ENCODE peak calls at places on chromosomes 3 and 15, in ten cellular contexts. Y, A, R, C, J, M, L, U, V and W are unnamed samples.

GRCh38 chr3:101381809-101382208 is 61.4 kb upstream of the IMPG2 start:
- DNase-seq in V (no peak), R (no peak), C (no peak), L (peak), U (peak), Y (no peak), M (no peak), A (no peak), J (no peak), W (no peak)

GRCh38 chr3:146466596-146466995 is 2.8 kb downstream of the PLSCR2 start:
- DNase-seq in U (no peak), A (no peak), V (no peak), M (no peak), C (no peak), J (no peak), Y (no peak), L (no peak), R (no peak), W (no peak)

GRCh38 chr15:66679043-66679656 is 22.9 kb upstream of the SMAD6 start:
- DNase-seq in J (no peak), L (no peak), A (no peak), U (no peak), C (no peak), M (no peak), Y (no peak), R (no peak), V (no peak), W (no peak)

GRCh38 chr3:187798126-187798525 is 52.9 kb upstream of the BCL6 start:
- DNase-seq in L (no peak), R (no peak), M (no peak), C (no peak), Y (no peak), V (no peak), U (no peak), A (no peak), J (no peak), W (no peak)

GRCh38 chr3:149383703-149384102 is 6.3 kb upstream of the TM4SF1 start:
- DNase-seq in L (no peak), V (no peak), A (no peak), U (no peak), C (no peak), R (no peak), Y (no peak), M (no peak), J (no peak), W (no peak)

GRCh38 chr15:98375513-98376360 is 272.6 kb upstream of the IGF1R start:
- DNase-seq in V (no peak), U (no peak), M (no peak), R (no peak), A (no peak), C (no peak), J (no peak), L (no peak), Y (no peak), W (no peak)

GRCh38 chr3:51813539-51813938 is 34.5 kb upstream of the IQCF6 start:
- DNase-seq in C (peak), V (peak), M (no peak), U (no peak), A (peak), Y (no peak), L (no peak), R (peak), J (peak), W (no peak)

GRCh38 chr3:63727248-63727647 is 74.8 kb downstream of the SNTN start:
- DNase-seq in V (no peak), L (no peak), M (no peak), A (no peak), C (no peak), U (no peak), R (no peak), J (no peak), Y (no peak), W (no peak)

GRCh38 chr3:10335871-10336622 is 15.1 kb upstream of the SEC13 start:
- DNase-seq in A (no peak), Y (no peak), L (no peak), C (no peak), R (no peak), V (no peak), M (no peak), J (no peak), U (no peak), W (no peak)

GRCh38 chr3:10335190-10335738 is 14.4 kb upstream of the SEC13 start:
- DNase-seq in A (no peak), M (no peak), J (no peak), L (no peak), Y (no peak), V (no peak), U (no peak), C (no peak), R (no peak), W (no peak)

GRCh38 chr3:10334042-10334441 is 13.1 kb upstream of the SEC13 start:
- DNase-seq in R (no peak), M (no peak), Y (no peak), V (no peak), C (no peak), L (no peak), U (no peak), A (no peak), J (no peak), W (no peak)

GRCh38 chr3:10333359-10333670 is 12.4 kb upstream of the SEC13 start:
- DNase-seq in L (no peak), V (no peak), U (no peak), C (no peak), Y (no peak), J (no peak), A (no peak), M (no peak), R (no peak), W (no peak)

DNA sequence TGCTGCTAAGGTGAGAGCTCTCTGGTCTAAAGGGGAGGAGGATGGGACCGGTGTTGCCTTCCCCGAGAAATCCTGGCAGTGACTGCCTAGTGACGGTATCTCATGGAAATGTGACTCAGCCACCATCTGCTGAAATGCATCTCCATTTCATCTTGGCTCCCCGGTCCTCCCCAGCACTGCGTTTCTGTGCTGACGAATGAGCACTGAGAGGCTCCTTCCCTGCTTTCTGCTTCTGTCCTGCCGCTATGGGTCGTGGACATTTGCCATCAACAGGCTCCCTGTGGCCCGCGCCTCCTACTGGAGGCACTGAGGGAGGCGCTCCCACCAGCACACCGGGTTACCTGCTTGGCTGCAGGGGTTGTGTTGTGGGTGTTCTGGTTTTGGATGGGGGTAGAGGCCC is 13.5 kb upstream of the SEC13 start:
- DNase-seq in L (no peak), J (no peak), U (no peak), A (no peak), M (no peak), C (no peak), R (no peak), Y (no peak), V (peak), W (no peak)
- TF ChIP-seq CTCF in L (no peak), J (no peak), U (no peak), A (no peak), M (no peak), C (no peak), R (no peak), Y (no peak), V (no peak), W (peak)

GRCh38 chr3:28575100-28575747 is 226.6 kb upstream of the AZI2 start:
- DNase-seq in J (peak), M (no peak), A (peak), C (peak), V (no peak), U (no peak), L (no peak), Y (no peak), R (peak), W (peak)
- H3K27ac ChIP-seq in J (no peak), M (no peak), A (no peak), C (no peak), V (peak), U (no peak), L (no peak), Y (no peak), R (no peak), W (no peak)

GRCh38 chr3:121730940-121731687 is 18.4 kb downstream of the GOLGB1 start:
- DNase-seq in Y (no peak), C (no peak), R (no peak), A (no peak), U (peak), M (no peak), L (no peak), J (no peak), V (no peak), W (peak)
- H3K4me3 ChIP-seq in Y (no peak), C (no peak), R (no peak), A (no peak), U (peak), M (no peak), L (no peak), J (no peak), V (no peak), W (peak)

DNA sequence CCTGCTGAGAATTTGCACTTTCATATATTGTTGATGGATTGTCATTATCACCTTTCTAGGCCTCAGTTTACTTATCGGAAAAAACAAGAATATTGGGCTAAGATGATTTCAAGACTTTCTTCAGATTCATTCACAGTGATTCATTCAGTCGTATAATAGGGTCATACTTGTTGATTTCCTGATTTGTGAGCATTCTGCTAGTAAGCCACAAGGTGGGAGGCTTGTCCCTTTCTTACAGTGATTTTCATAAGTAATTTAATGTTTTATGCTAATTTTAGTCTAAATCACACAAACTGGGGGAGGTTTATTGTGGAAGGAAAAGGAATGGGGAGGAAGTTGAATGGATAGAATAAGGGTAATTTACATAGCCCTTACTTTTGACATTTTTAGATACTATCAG is 126.8 kb upstream of the GOLGA6L4 start:
- DNase-seq in U (no peak), M (no peak), V (no peak), A (no peak), R (no peak), C (no peak), Y (no peak), J (no peak), L (no peak), W (no peak)
- TF ChIP-seq CTCF in U (no peak), M (no peak), V (no peak), A (no peak), R (no peak), C (no peak), Y (no peak), J (no peak), L (no peak), W (no peak)

DNA sequence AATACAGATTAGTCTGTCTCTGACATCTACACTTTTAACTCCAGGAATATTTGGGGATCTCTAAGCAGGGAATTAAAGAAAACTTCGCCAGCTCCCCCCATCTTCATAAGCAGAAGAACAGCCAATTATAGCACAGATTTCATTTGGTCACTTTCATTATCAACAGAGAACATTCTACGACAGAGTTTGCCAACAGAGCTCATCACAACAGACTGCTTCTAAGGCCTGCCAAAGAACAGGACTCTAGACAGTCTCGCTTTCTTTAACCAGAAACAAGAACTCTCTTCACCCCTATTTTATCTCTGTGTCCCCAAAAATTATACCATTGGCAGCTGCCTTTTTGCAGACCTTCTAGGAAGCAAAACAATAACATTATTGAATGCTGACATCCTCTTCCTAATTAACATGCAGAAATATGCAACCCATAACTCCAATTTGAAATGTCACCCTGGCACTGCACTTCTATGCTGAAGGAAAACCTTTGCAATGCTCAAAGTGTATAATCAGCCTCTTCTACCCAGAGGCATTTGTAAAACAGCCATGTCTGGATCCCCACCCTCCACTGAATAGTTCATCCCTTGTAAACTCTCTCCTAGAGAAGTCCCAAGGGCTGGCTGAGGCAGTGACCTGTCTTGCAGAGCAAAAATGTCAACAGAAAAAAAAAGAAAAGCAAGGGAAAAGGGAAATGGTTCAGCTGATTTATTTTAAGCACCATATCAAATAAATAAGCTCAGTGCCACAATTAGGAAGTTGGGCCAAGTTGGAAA is 552.7 kb downstream of the MAGI1 start:
- DNase-seq in C (no peak), R (no peak), L (no peak), V (no peak), U (no peak), A (no peak), Y (no peak), M (no peak), J (no peak), W (no peak)
- H3K27ac ChIP-seq in C (no peak), R (peak), L (no peak), V (no peak), U (no peak), A (no peak), Y (no peak), M (peak), J (peak), W (no peak)